ENCODE peak calls at places on chromosomes 6 and 20, in seven cellular contexts. C is dermis microvascular lymphatic vessel endothelial cell; X is NCI-H1105 treated with DMSO at 0.1 percent for 48 hours; A is GM23248; U is mucosa of descending colon; Q is H9; Y is CD8-positive, alpha-beta T cell. E is an unnamed sample.
A peak's percentile ranks its signal among the peaks of the same experiment; 100 is the strongest.

GRCh38 chr20:13397300-13397724 is 176.2 kb downstream of the ISM1 start:
- DNase-seq in C (no peak), X (no peak), A (peak; percentile 68), U (no peak), Q (no peak), Y (no peak), E (no peak)

GRCh38 chr6:1481326-1481725 is 92.0 kb downstream of the FOXF2 start:
- DNase-seq in C (no peak), X (no peak), A (peak; percentile 96), U (no peak), Q (no peak), Y (no peak), E (no peak)

GRCh38 chr6:139597781-139598368 is 223.4 kb upstream of the CITED2 start:
- DNase-seq in C (no peak), X (no peak), A (peak; percentile 96), U (peak; percentile 83), Q (no peak), Y (no peak), E (peak; percentile 90)

GRCh38 chr20:51193066-51193772 is 170.3 kb upstream of the KCNG1 start:
- DNase-seq in C (peak; percentile 46), X (no peak), A (peak; percentile 57), U (no peak), Q (no peak), Y (no peak), E (no peak)

GRCh38 chr6:169838291-169839028 is 87.0 kb downstream of the ERMARD start:
- DNase-seq in C (no peak), X (no peak), A (no peak), U (no peak), Q (no peak), Y (no peak), E (peak; percentile 14)

GRCh38 chr6:15575357-15576037 is 87.3 kb downstream of the DTNBP1 start:
- DNase-seq in C (no peak), X (no peak), A (no peak), U (no peak), Q (no peak), Y (no peak), E (no peak)

GRCh38 chr6:42971746-42972327 is 7.1 kb downstream of the PEX6 start:
- DNase-seq in C (no peak), X (no peak), A (no peak), U (no peak), Q (no peak), Y (no peak), E (no peak)

GRCh38 chr20:61387204-61387958 is 135.3 kb downstream of the CDH4 start:
- DNase-seq in C (no peak), X (peak; percentile 53), A (peak; percentile 62), U (no peak), Q (peak; percentile 63), Y (no peak), E (no peak)

GRCh38 chr6:147509900-147510299 is 1.4 kb downstream of the SAMD5 start:
- DNase-seq in C (no peak), X (no peak), A (no peak), U (no peak), Q (no peak), Y (no peak), E (peak; percentile 47)

GRCh38 chr6:119174879-119175817 is 96.7 kb upstream of the FAM184A start:
- DNase-seq in C (peak; percentile 44), X (no peak), A (peak; percentile 26), U (no peak), Q (no peak), Y (no peak), E (no peak)

GRCh38 chr6:145699462-145699861 is 35.9 kb downstream of the EPM2A start:
- DNase-seq in C (peak; percentile 83), X (no peak), A (peak; percentile 72), U (no peak), Q (no peak), Y (no peak), E (no peak)

GRCh38 chr20:20457392-20458126 is 89.7 kb downstream of the INSM1 start:
- DNase-seq in C (no peak), X (no peak), A (peak; percentile 43), U (no peak), Q (no peak), Y (no peak), E (no peak)